ENCODE peak calls at places on chromosome 20, in nine cellular contexts. One of them, this sample, is unnamed.

GRCh38 chr20:7893019-7893730 is 47.1 kb downstream of the HAO1 start:
- DNase-seq in ovary: no peak
- DNase-seq in tibial nerve: no peak
- DNase-seq in suprapubic skin: no peak
- DNase-seq in K562: no peak
- DNase-seq in A549: no peak
- DNase-seq in HepG2: no peak
- DNase-seq in stomach: no peak
- DNase-seq in transverse colon: no peak
- DNase-seq in this sample: no peak

GRCh38 chr20:17875106-17875980 is 93.3 kb downstream of the SNX5 start:
- DNase-seq in suprapubic skin: peak; percentile 93
- DNase-seq in stomach: peak; percentile 96
- DNase-seq in transverse colon: peak; percentile 96
- DNase-seq in ovary: peak; percentile 88
- DNase-seq in tibial nerve: peak; percentile 81
- DNase-seq in A549: no peak
- DNase-seq in K562: no peak
- DNase-seq in HepG2: peak; percentile 92
- DNase-seq in this sample: peak; percentile 95

GRCh38 chr20:24102290-24102689 is 113.7 kb upstream of the GGTLC1 start:
- DNase-seq in suprapubic skin: no peak
- DNase-seq in HepG2: peak; percentile 35
- DNase-seq in transverse colon: no peak
- DNase-seq in tibial nerve: no peak
- DNase-seq in K562: no peak
- DNase-seq in A549: peak; percentile 25
- DNase-seq in stomach: no peak
- DNase-seq in ovary: no peak
- DNase-seq in this sample: no peak

GRCh38 chr20:37636212-37636975 is 57.4 kb upstream of the CTNNBL1 start:
- DNase-seq in K562: no peak
- DNase-seq in HepG2: peak; percentile 69
- DNase-seq in suprapubic skin: no peak
- DNase-seq in transverse colon: no peak
- DNase-seq in ovary: no peak
- DNase-seq in tibial nerve: no peak
- DNase-seq in A549: no peak
- DNase-seq in stomach: no peak
- DNase-seq in this sample: no peak

GRCh38 chr20:50848341-50848808 is 53.5 kb downstream of the BCAS4 start:
- DNase-seq in suprapubic skin: no peak
- DNase-seq in A549: no peak
- DNase-seq in K562: no peak
- DNase-seq in ovary: peak; percentile 42
- DNase-seq in HepG2: no peak
- DNase-seq in tibial nerve: no peak
- DNase-seq in transverse colon: peak; percentile 19
- DNase-seq in stomach: peak; percentile 52
- DNase-seq in this sample: peak; percentile 80

GRCh38 chr20:37744347-37744746 is 50.5 kb downstream of the CTNNBL1 start:
- DNase-seq in stomach: peak; percentile 42
- DNase-seq in ovary: no peak
- DNase-seq in transverse colon: no peak
- DNase-seq in HepG2: no peak
- DNase-seq in tibial nerve: no peak
- DNase-seq in suprapubic skin: no peak
- DNase-seq in K562: no peak
- DNase-seq in A549: no peak
- DNase-seq in this sample: no peak

GRCh38 chr20:2706688-2707352 is 14.2 kb downstream of the EBF4 start:
- DNase-seq in HepG2: no peak
- DNase-seq in stomach: no peak
- DNase-seq in K562: no peak
- DNase-seq in suprapubic skin: no peak
- DNase-seq in A549: no peak
- DNase-seq in tibial nerve: no peak
- DNase-seq in transverse colon: no peak
- DNase-seq in ovary: no peak
- DNase-seq in this sample: no peak

GRCh38 chr20:8527998-8528397 is 395.9 kb downstream of the PLCB1 start:
- DNase-seq in HepG2: no peak
- DNase-seq in A549: no peak
- DNase-seq in ovary: no peak
- DNase-seq in tibial nerve: no peak
- DNase-seq in stomach: no peak
- DNase-seq in K562: no peak
- DNase-seq in suprapubic skin: no peak
- DNase-seq in transverse colon: no peak
- DNase-seq in this sample: no peak

GRCh38 chr20:63947638-63948456 is 8.4 kb downstream of the UCKL1 start:
- DNase-seq in tibial nerve: no peak
- DNase-seq in A549: no peak
- DNase-seq in stomach: no peak
- DNase-seq in HepG2: no peak
- DNase-seq in K562: no peak
- DNase-seq in suprapubic skin: no peak
- DNase-seq in transverse colon: no peak
- DNase-seq in ovary: peak; percentile 65
- DNase-seq in this sample: peak; percentile 77

GRCh38 chr20:44170796-44171410 is 16.1 kb downstream of the JPH2 start:
- DNase-seq in tibial nerve: no peak
- DNase-seq in ovary: no peak
- DNase-seq in stomach: no peak
- DNase-seq in A549: no peak
- DNase-seq in transverse colon: no peak
- DNase-seq in K562: no peak
- DNase-seq in HepG2: no peak
- DNase-seq in suprapubic skin: no peak
- DNase-seq in this sample: peak; percentile 8

GRCh38 chr20:49505518-49505917 is 23.1 kb upstream of the KCNB1 start:
- DNase-seq in suprapubic skin: no peak
- DNase-seq in transverse colon: no peak
- DNase-seq in stomach: no peak
- DNase-seq in ovary: no peak
- DNase-seq in A549: no peak
- DNase-seq in HepG2: no peak
- DNase-seq in tibial nerve: no peak
- DNase-seq in K562: no peak
- DNase-seq in this sample: peak; percentile 77

GRCh38 chr20:49784291-49784690 is 28.3 kb upstream of the SLC9A8 start:
- DNase-seq in ovary: no peak
- DNase-seq in stomach: no peak
- DNase-seq in HepG2: no peak
- DNase-seq in tibial nerve: no peak
- DNase-seq in suprapubic skin: no peak
- DNase-seq in transverse colon: no peak
- DNase-seq in A549: no peak
- DNase-seq in K562: no peak
- DNase-seq in this sample: no peak

GRCh38 chr20:43938932-43939761 is 24.5 kb downstream of the TOX2 start:
- DNase-seq in K562: no peak
- DNase-seq in tibial nerve: peak; percentile 60
- DNase-seq in suprapubic skin: no peak
- DNase-seq in ovary: no peak
- DNase-seq in transverse colon: peak; percentile 46
- DNase-seq in stomach: no peak
- DNase-seq in A549: peak; percentile 54
- DNase-seq in HepG2: peak; percentile 72
- DNase-seq in this sample: peak; percentile 76

GRCh38 chr20:63116412-63117106 is 99.4 kb downstream of the YTHDF1 start:
- DNase-seq in transverse colon: no peak
- DNase-seq in HepG2: no peak
- DNase-seq in tibial nerve: no peak
- DNase-seq in suprapubic skin: no peak
- DNase-seq in A549: peak; percentile 56
- DNase-seq in K562: peak; percentile 80
- DNase-seq in ovary: no peak
- DNase-seq in stomach: no peak
- DNase-seq in this sample: no peak

GRCh38 chr20:33676121-33676520 is 1.9 kb upstream of the NECAB3 start:
- DNase-seq in A549: no peak
- DNase-seq in transverse colon: no peak
- DNase-seq in HepG2: no peak
- DNase-seq in stomach: no peak
- DNase-seq in K562: no peak
- DNase-seq in tibial nerve: no peak
- DNase-seq in ovary: peak; percentile 64
- DNase-seq in suprapubic skin: no peak
- DNase-seq in this sample: peak; percentile 67

GRCh38 chr20:19138758-19139157 is 73.7 kb upstream of the SLC24A3 start:
- DNase-seq in stomach: no peak
- DNase-seq in transverse colon: no peak
- DNase-seq in HepG2: no peak
- DNase-seq in tibial nerve: no peak
- DNase-seq in ovary: no peak
- DNase-seq in K562: no peak
- DNase-seq in suprapubic skin: no peak
- DNase-seq in A549: no peak
- DNase-seq in this sample: no peak

GRCh38 chr20:45946149-45946970 is 11.9 kb downstream of the PCIF1 start:
- DNase-seq in stomach: peak; percentile 51
- DNase-seq in ovary: peak; percentile 83
- DNase-seq in HepG2: peak; percentile 97
- DNase-seq in A549: no peak
- DNase-seq in tibial nerve: peak; percentile 88
- DNase-seq in suprapubic skin: peak; percentile 78
- DNase-seq in transverse colon: peak; percentile 54
- DNase-seq in K562: no peak
- DNase-seq in this sample: peak; percentile 87
- TF ChIP-seq EP300 in stomach: no peak
- TF ChIP-seq EP300 in ovary: no peak
- TF ChIP-seq EP300 in HepG2: peak; percentile 81
- TF ChIP-seq EP300 in A549: no peak
- TF ChIP-seq EP300 in tibial nerve: peak; percentile 85
- TF ChIP-seq EP300 in suprapubic skin: no peak
- TF ChIP-seq EP300 in transverse colon: no peak
- TF ChIP-seq EP300 in K562: no peak
- TF ChIP-seq EP300 in this sample: no peak

DNA sequence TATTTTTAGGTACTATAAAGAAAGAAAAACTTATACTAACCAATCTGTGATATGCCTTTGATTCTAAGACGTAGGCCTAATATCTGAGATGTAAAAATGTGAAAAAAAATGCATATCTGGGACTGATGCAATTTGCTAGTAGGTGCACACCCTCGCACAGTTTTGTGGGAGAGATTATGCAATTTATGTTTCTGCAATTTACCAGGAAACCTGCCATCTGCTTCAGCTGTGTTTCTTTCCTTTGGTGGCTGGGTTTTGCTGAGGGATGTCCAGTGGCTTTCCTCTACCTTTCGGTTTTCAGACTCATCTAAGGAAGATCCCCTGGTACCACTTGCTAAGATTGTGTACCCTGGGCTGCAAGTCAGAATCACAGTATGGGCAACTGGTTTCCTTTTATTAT is 186.9 kb downstream of the ZFP64 start:
- DNase-seq in A549: no peak
- DNase-seq in suprapubic skin: no peak
- DNase-seq in tibial nerve: no peak
- DNase-seq in K562: no peak
- DNase-seq in ovary: no peak
- DNase-seq in stomach: no peak
- DNase-seq in HepG2: no peak
- DNase-seq in transverse colon: no peak
- DNase-seq in this sample: no peak
- TF ChIP-seq EP300 in A549: no peak
- TF ChIP-seq EP300 in suprapubic skin: no peak
- TF ChIP-seq EP300 in tibial nerve: peak; percentile 30
- TF ChIP-seq EP300 in K562: no peak
- TF ChIP-seq EP300 in ovary: no peak
- TF ChIP-seq EP300 in stomach: no peak
- TF ChIP-seq EP300 in HepG2: no peak
- TF ChIP-seq EP300 in transverse colon: no peak
- TF ChIP-seq EP300 in this sample: no peak

DNA sequence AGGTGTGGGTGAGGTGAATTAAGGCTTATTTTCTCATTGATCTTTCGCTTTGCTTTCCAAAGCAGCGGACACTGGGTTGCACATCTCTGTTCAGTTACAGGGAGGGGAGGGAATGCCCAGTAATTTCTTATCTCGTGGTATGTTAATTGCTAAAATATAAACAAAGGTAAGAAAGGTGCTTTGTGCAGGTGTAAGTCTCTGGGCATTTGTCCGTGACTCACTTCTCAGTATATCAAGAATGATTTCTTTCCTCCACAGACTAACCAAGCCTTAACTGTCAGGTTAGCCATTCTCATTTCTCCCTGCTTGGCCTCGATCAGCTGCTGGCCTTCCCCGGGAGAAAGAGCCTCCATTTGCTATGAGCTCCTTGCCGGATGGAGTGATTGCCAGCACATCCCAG is 862.1 kb downstream of the KIF16B start:
- DNase-seq in stomach: no peak
- DNase-seq in transverse colon: no peak
- DNase-seq in HepG2: no peak
- DNase-seq in K562: no peak
- DNase-seq in ovary: no peak
- DNase-seq in tibial nerve: no peak
- DNase-seq in suprapubic skin: no peak
- DNase-seq in A549: no peak
- DNase-seq in this sample: no peak
- TF ChIP-seq EP300 in stomach: no peak
- TF ChIP-seq EP300 in transverse colon: no peak
- TF ChIP-seq EP300 in HepG2: no peak
- TF ChIP-seq EP300 in K562: no peak
- TF ChIP-seq EP300 in ovary: no peak
- TF ChIP-seq EP300 in tibial nerve: no peak
- TF ChIP-seq EP300 in suprapubic skin: no peak
- TF ChIP-seq EP300 in A549: no peak
- TF ChIP-seq EP300 in this sample: no peak

GRCh38 chr20:35828434-35828833 is 56.6 kb downstream of the PHF20 start:
- DNase-seq in stomach: peak; percentile 52
- DNase-seq in HepG2: no peak
- DNase-seq in A549: no peak
- DNase-seq in tibial nerve: no peak
- DNase-seq in transverse colon: peak; percentile 16
- DNase-seq in suprapubic skin: no peak
- DNase-seq in ovary: no peak
- DNase-seq in K562: no peak
- DNase-seq in this sample: no peak
- TF ChIP-seq EP300 in stomach: no peak
- TF ChIP-seq EP300 in HepG2: no peak
- TF ChIP-seq EP300 in A549: no peak
- TF ChIP-seq EP300 in tibial nerve: no peak
- TF ChIP-seq EP300 in transverse colon: no peak
- TF ChIP-seq EP300 in suprapubic skin: no peak
- TF ChIP-seq EP300 in ovary: no peak
- TF ChIP-seq EP300 in K562: no peak
- TF ChIP-seq EP300 in this sample: no peak

GRCh38 chr20:11516448-11516847 is 401.2 kb upstream of the BTBD3 start:
- DNase-seq in HepG2: no peak
- DNase-seq in transverse colon: no peak
- DNase-seq in K562: no peak
- DNase-seq in A549: no peak
- DNase-seq in stomach: no peak
- DNase-seq in tibial nerve: no peak
- DNase-seq in suprapubic skin: no peak
- DNase-seq in ovary: no peak
- DNase-seq in this sample: no peak
- TF ChIP-seq EP300 in HepG2: no peak
- TF ChIP-seq EP300 in transverse colon: no peak
- TF ChIP-seq EP300 in K562: no peak
- TF ChIP-seq EP300 in A549: no peak
- TF ChIP-seq EP300 in stomach: no peak
- TF ChIP-seq EP300 in tibial nerve: no peak
- TF ChIP-seq EP300 in suprapubic skin: no peak
- TF ChIP-seq EP300 in ovary: no peak
- TF ChIP-seq EP300 in this sample: no peak